ENCODE peak calls at places on chromosomes 16 and 17, in eight cellular contexts. One of them, this sample, is unnamed.
A peak's percentile ranks its signal among the peaks of the same experiment; 100 is the strongest.

GRCh38 chr16:63695347-63695746 is 1426.5 kb downstream of the CDH11 start:
- DNase-seq in activated CD8-positive, alpha-beta T cell treated with anti-CD3 and anti-CD28 coated beads, Interleukin-2, amount 10 ng/mL, durations not matched to agents 7 days and 5 days: no peak
- DNase-seq in GM13977: no peak
- DNase-seq in activated CD4-positive, alpha-beta T cell treated with anti-CD3 and anti-CD28 coated beads, Interleukin-2, amount 50 U/mL, for 1 hour: no peak
- DNase-seq in effector memory CD4-positive, alpha-beta T cell: no peak
- DNase-seq in activated CD8-positive, alpha-beta memory T cell treated with anti-CD3 and anti-CD28 coated beads for 4 hours: no peak
- DNase-seq in stimulated activated CD4-positive, alpha-beta T cell treated with anti-CD3 and anti-CD28 coated beads, Interleukin-1b, Interleukin-23, amount 100 ng/mL, for 1 hour: no peak
- DNase-seq in fibroblast of the aortic adventitia: no peak
- DNase-seq in this sample: no peak

GRCh38 chr17:46771601-46772012 is 46.9 kb downstream of the WNT3 start:
- DNase-seq in activated CD8-positive, alpha-beta memory T cell treated with anti-CD3 and anti-CD28 coated beads for 4 hours: no peak
- DNase-seq in effector memory CD4-positive, alpha-beta T cell: peak; percentile 8
- DNase-seq in fibroblast of the aortic adventitia: no peak
- DNase-seq in activated CD4-positive, alpha-beta T cell treated with anti-CD3 and anti-CD28 coated beads, Interleukin-2, amount 50 U/mL, for 1 hour: no peak
- DNase-seq in GM13977: peak; percentile 68
- DNase-seq in activated CD8-positive, alpha-beta T cell treated with anti-CD3 and anti-CD28 coated beads, Interleukin-2, amount 10 ng/mL, durations not matched to agents 7 days and 5 days: no peak
- DNase-seq in stimulated activated CD4-positive, alpha-beta T cell treated with anti-CD3 and anti-CD28 coated beads, Interleukin-1b, Interleukin-23, amount 100 ng/mL, for 1 hour: no peak
- DNase-seq in this sample: no peak

GRCh38 chr17:40538019-40538935 is 27.0 kb downstream of the CCR7 start:
- DNase-seq in fibroblast of the aortic adventitia: no peak
- DNase-seq in GM13977: no peak
- DNase-seq in stimulated activated CD4-positive, alpha-beta T cell treated with anti-CD3 and anti-CD28 coated beads, Interleukin-1b, Interleukin-23, amount 100 ng/mL, for 1 hour: no peak
- DNase-seq in effector memory CD4-positive, alpha-beta T cell: no peak
- DNase-seq in activated CD8-positive, alpha-beta memory T cell treated with anti-CD3 and anti-CD28 coated beads for 4 hours: no peak
- DNase-seq in activated CD8-positive, alpha-beta T cell treated with anti-CD3 and anti-CD28 coated beads, Interleukin-2, amount 10 ng/mL, durations not matched to agents 7 days and 5 days: no peak
- DNase-seq in activated CD4-positive, alpha-beta T cell treated with anti-CD3 and anti-CD28 coated beads, Interleukin-2, amount 50 U/mL, for 1 hour: no peak
- DNase-seq in this sample: no peak

GRCh38 chr17:40588557-40588956 is 23.3 kb upstream of the CCR7 start:
- DNase-seq in GM13977: no peak
- DNase-seq in activated CD8-positive, alpha-beta T cell treated with anti-CD3 and anti-CD28 coated beads, Interleukin-2, amount 10 ng/mL, durations not matched to agents 7 days and 5 days: no peak
- DNase-seq in effector memory CD4-positive, alpha-beta T cell: no peak
- DNase-seq in fibroblast of the aortic adventitia: no peak
- DNase-seq in activated CD4-positive, alpha-beta T cell treated with anti-CD3 and anti-CD28 coated beads, Interleukin-2, amount 50 U/mL, for 1 hour: no peak
- DNase-seq in activated CD8-positive, alpha-beta memory T cell treated with anti-CD3 and anti-CD28 coated beads for 4 hours: no peak
- DNase-seq in stimulated activated CD4-positive, alpha-beta T cell treated with anti-CD3 and anti-CD28 coated beads, Interleukin-1b, Interleukin-23, amount 100 ng/mL, for 1 hour: no peak
- DNase-seq in this sample: no peak

GRCh38 chr17:43220511-43221125 is 7.8 kb downstream of the CCDC200 start:
- DNase-seq in GM13977: no peak
- DNase-seq in activated CD4-positive, alpha-beta T cell treated with anti-CD3 and anti-CD28 coated beads, Interleukin-2, amount 50 U/mL, for 1 hour: no peak
- DNase-seq in effector memory CD4-positive, alpha-beta T cell: no peak
- DNase-seq in activated CD8-positive, alpha-beta memory T cell treated with anti-CD3 and anti-CD28 coated beads for 4 hours: no peak
- DNase-seq in fibroblast of the aortic adventitia: no peak
- DNase-seq in activated CD8-positive, alpha-beta T cell treated with anti-CD3 and anti-CD28 coated beads, Interleukin-2, amount 10 ng/mL, durations not matched to agents 7 days and 5 days: no peak
- DNase-seq in stimulated activated CD4-positive, alpha-beta T cell treated with anti-CD3 and anti-CD28 coated beads, Interleukin-1b, Interleukin-23, amount 100 ng/mL, for 1 hour: no peak
- DNase-seq in this sample: no peak

GRCh38 chr16:27359051-27359450 is 42.9 kb upstream of the IL21R start:
- DNase-seq in stimulated activated CD4-positive, alpha-beta T cell treated with anti-CD3 and anti-CD28 coated beads, Interleukin-1b, Interleukin-23, amount 100 ng/mL, for 1 hour: no peak
- DNase-seq in activated CD4-positive, alpha-beta T cell treated with anti-CD3 and anti-CD28 coated beads, Interleukin-2, amount 50 U/mL, for 1 hour: no peak
- DNase-seq in activated CD8-positive, alpha-beta memory T cell treated with anti-CD3 and anti-CD28 coated beads for 4 hours: no peak
- DNase-seq in effector memory CD4-positive, alpha-beta T cell: no peak
- DNase-seq in activated CD8-positive, alpha-beta T cell treated with anti-CD3 and anti-CD28 coated beads, Interleukin-2, amount 10 ng/mL, durations not matched to agents 7 days and 5 days: no peak
- DNase-seq in GM13977: no peak
- DNase-seq in fibroblast of the aortic adventitia: no peak
- DNase-seq in this sample: no peak

GRCh38 chr17:30211371-30211770 is 24.1 kb downstream of the SLC6A4 start:
- DNase-seq in activated CD4-positive, alpha-beta T cell treated with anti-CD3 and anti-CD28 coated beads, Interleukin-2, amount 50 U/mL, for 1 hour: no peak
- DNase-seq in stimulated activated CD4-positive, alpha-beta T cell treated with anti-CD3 and anti-CD28 coated beads, Interleukin-1b, Interleukin-23, amount 100 ng/mL, for 1 hour: no peak
- DNase-seq in activated CD8-positive, alpha-beta memory T cell treated with anti-CD3 and anti-CD28 coated beads for 4 hours: no peak
- DNase-seq in activated CD8-positive, alpha-beta T cell treated with anti-CD3 and anti-CD28 coated beads, Interleukin-2, amount 10 ng/mL, durations not matched to agents 7 days and 5 days: no peak
- DNase-seq in fibroblast of the aortic adventitia: no peak
- DNase-seq in GM13977: no peak
- DNase-seq in effector memory CD4-positive, alpha-beta T cell: no peak
- DNase-seq in this sample: no peak

GRCh38 chr16:62021295-62021694 is 14.9 kb downstream of the CDH8 start:
- DNase-seq in stimulated activated CD4-positive, alpha-beta T cell treated with anti-CD3 and anti-CD28 coated beads, Interleukin-1b, Interleukin-23, amount 100 ng/mL, for 1 hour: no peak
- DNase-seq in effector memory CD4-positive, alpha-beta T cell: no peak
- DNase-seq in activated CD8-positive, alpha-beta memory T cell treated with anti-CD3 and anti-CD28 coated beads for 4 hours: no peak
- DNase-seq in activated CD4-positive, alpha-beta T cell treated with anti-CD3 and anti-CD28 coated beads, Interleukin-2, amount 50 U/mL, for 1 hour: no peak
- DNase-seq in fibroblast of the aortic adventitia: no peak
- DNase-seq in activated CD8-positive, alpha-beta T cell treated with anti-CD3 and anti-CD28 coated beads, Interleukin-2, amount 10 ng/mL, durations not matched to agents 7 days and 5 days: no peak
- DNase-seq in GM13977: no peak
- DNase-seq in this sample: peak; percentile 42

GRCh38 chr17:67548693-67549092 is 169.0 kb upstream of the NOL11 start:
- DNase-seq in activated CD8-positive, alpha-beta T cell treated with anti-CD3 and anti-CD28 coated beads, Interleukin-2, amount 10 ng/mL, durations not matched to agents 7 days and 5 days: no peak
- DNase-seq in effector memory CD4-positive, alpha-beta T cell: no peak
- DNase-seq in activated CD8-positive, alpha-beta memory T cell treated with anti-CD3 and anti-CD28 coated beads for 4 hours: no peak
- DNase-seq in activated CD4-positive, alpha-beta T cell treated with anti-CD3 and anti-CD28 coated beads, Interleukin-2, amount 50 U/mL, for 1 hour: no peak
- DNase-seq in GM13977: no peak
- DNase-seq in fibroblast of the aortic adventitia: no peak
- DNase-seq in stimulated activated CD4-positive, alpha-beta T cell treated with anti-CD3 and anti-CD28 coated beads, Interleukin-1b, Interleukin-23, amount 100 ng/mL, for 1 hour: no peak
- DNase-seq in this sample: no peak

GRCh38 chr16:11135167-11135973 is 120.6 kb downstream of the SOCS1 start:
- DNase-seq in fibroblast of the aortic adventitia: peak; percentile 46
- DNase-seq in GM13977: no peak
- DNase-seq in activated CD8-positive, alpha-beta T cell treated with anti-CD3 and anti-CD28 coated beads, Interleukin-2, amount 10 ng/mL, durations not matched to agents 7 days and 5 days: no peak
- DNase-seq in activated CD4-positive, alpha-beta T cell treated with anti-CD3 and anti-CD28 coated beads, Interleukin-2, amount 50 U/mL, for 1 hour: no peak
- DNase-seq in effector memory CD4-positive, alpha-beta T cell: no peak
- DNase-seq in stimulated activated CD4-positive, alpha-beta T cell treated with anti-CD3 and anti-CD28 coated beads, Interleukin-1b, Interleukin-23, amount 100 ng/mL, for 1 hour: no peak
- DNase-seq in activated CD8-positive, alpha-beta memory T cell treated with anti-CD3 and anti-CD28 coated beads for 4 hours: no peak
- DNase-seq in this sample: no peak

GRCh38 chr16:24568392-24568791 is 29.0 kb downstream of the RBBP6 start:
- DNase-seq in activated CD8-positive, alpha-beta memory T cell treated with anti-CD3 and anti-CD28 coated beads for 4 hours: no peak
- DNase-seq in activated CD4-positive, alpha-beta T cell treated with anti-CD3 and anti-CD28 coated beads, Interleukin-2, amount 50 U/mL, for 1 hour: no peak
- DNase-seq in activated CD8-positive, alpha-beta T cell treated with anti-CD3 and anti-CD28 coated beads, Interleukin-2, amount 10 ng/mL, durations not matched to agents 7 days and 5 days: no peak
- DNase-seq in effector memory CD4-positive, alpha-beta T cell: no peak
- DNase-seq in stimulated activated CD4-positive, alpha-beta T cell treated with anti-CD3 and anti-CD28 coated beads, Interleukin-1b, Interleukin-23, amount 100 ng/mL, for 1 hour: no peak
- DNase-seq in GM13977: no peak
- DNase-seq in fibroblast of the aortic adventitia: peak; percentile 46
- DNase-seq in this sample: peak; percentile 6

GRCh38 chr17:17175917-17176316 is 30.2 kb downstream of the PLD6 start:
- DNase-seq in activated CD4-positive, alpha-beta T cell treated with anti-CD3 and anti-CD28 coated beads, Interleukin-2, amount 50 U/mL, for 1 hour: no peak
- DNase-seq in GM13977: no peak
- DNase-seq in effector memory CD4-positive, alpha-beta T cell: no peak
- DNase-seq in stimulated activated CD4-positive, alpha-beta T cell treated with anti-CD3 and anti-CD28 coated beads, Interleukin-1b, Interleukin-23, amount 100 ng/mL, for 1 hour: no peak
- DNase-seq in activated CD8-positive, alpha-beta memory T cell treated with anti-CD3 and anti-CD28 coated beads for 4 hours: no peak
- DNase-seq in fibroblast of the aortic adventitia: no peak
- DNase-seq in activated CD8-positive, alpha-beta T cell treated with anti-CD3 and anti-CD28 coated beads, Interleukin-2, amount 10 ng/mL, durations not matched to agents 7 days and 5 days: no peak
- DNase-seq in this sample: no peak

GRCh38 chr17:79850571-79851460 is 11.6 kb upstream of the CBX4 start:
- DNase-seq in effector memory CD4-positive, alpha-beta T cell: no peak
- DNase-seq in fibroblast of the aortic adventitia: peak; percentile 36
- DNase-seq in stimulated activated CD4-positive, alpha-beta T cell treated with anti-CD3 and anti-CD28 coated beads, Interleukin-1b, Interleukin-23, amount 100 ng/mL, for 1 hour: no peak
- DNase-seq in GM13977: no peak
- DNase-seq in activated CD4-positive, alpha-beta T cell treated with anti-CD3 and anti-CD28 coated beads, Interleukin-2, amount 50 U/mL, for 1 hour: no peak
- DNase-seq in activated CD8-positive, alpha-beta T cell treated with anti-CD3 and anti-CD28 coated beads, Interleukin-2, amount 10 ng/mL, durations not matched to agents 7 days and 5 days: no peak
- DNase-seq in activated CD8-positive, alpha-beta memory T cell treated with anti-CD3 and anti-CD28 coated beads for 4 hours: no peak
- DNase-seq in this sample: peak; percentile 84

GRCh38 chr16:86865866-86866675 is 287.7 kb downstream of the FOXL1 start:
- DNase-seq in activated CD8-positive, alpha-beta memory T cell treated with anti-CD3 and anti-CD28 coated beads for 4 hours: no peak
- DNase-seq in stimulated activated CD4-positive, alpha-beta T cell treated with anti-CD3 and anti-CD28 coated beads, Interleukin-1b, Interleukin-23, amount 100 ng/mL, for 1 hour: no peak
- DNase-seq in GM13977: no peak
- DNase-seq in effector memory CD4-positive, alpha-beta T cell: no peak
- DNase-seq in activated CD4-positive, alpha-beta T cell treated with anti-CD3 and anti-CD28 coated beads, Interleukin-2, amount 50 U/mL, for 1 hour: no peak
- DNase-seq in fibroblast of the aortic adventitia: no peak
- DNase-seq in activated CD8-positive, alpha-beta T cell treated with anti-CD3 and anti-CD28 coated beads, Interleukin-2, amount 10 ng/mL, durations not matched to agents 7 days and 5 days: no peak
- DNase-seq in this sample: no peak

GRCh38 chr17:17186051-17186450 is 20.1 kb downstream of the PLD6 start:
- DNase-seq in activated CD8-positive, alpha-beta memory T cell treated with anti-CD3 and anti-CD28 coated beads for 4 hours: no peak
- DNase-seq in activated CD8-positive, alpha-beta T cell treated with anti-CD3 and anti-CD28 coated beads, Interleukin-2, amount 10 ng/mL, durations not matched to agents 7 days and 5 days: peak; percentile 50
- DNase-seq in effector memory CD4-positive, alpha-beta T cell: no peak
- DNase-seq in activated CD4-positive, alpha-beta T cell treated with anti-CD3 and anti-CD28 coated beads, Interleukin-2, amount 50 U/mL, for 1 hour: no peak
- DNase-seq in GM13977: peak; percentile 76
- DNase-seq in fibroblast of the aortic adventitia: no peak
- DNase-seq in stimulated activated CD4-positive, alpha-beta T cell treated with anti-CD3 and anti-CD28 coated beads, Interleukin-1b, Interleukin-23, amount 100 ng/mL, for 1 hour: no peak
- DNase-seq in this sample: no peak

GRCh38 chr17:30928584-30928983 is 6.8 kb downstream of the ADAP2 start:
- DNase-seq in effector memory CD4-positive, alpha-beta T cell: no peak
- DNase-seq in fibroblast of the aortic adventitia: no peak
- DNase-seq in GM13977: no peak
- DNase-seq in activated CD4-positive, alpha-beta T cell treated with anti-CD3 and anti-CD28 coated beads, Interleukin-2, amount 50 U/mL, for 1 hour: no peak
- DNase-seq in activated CD8-positive, alpha-beta memory T cell treated with anti-CD3 and anti-CD28 coated beads for 4 hours: no peak
- DNase-seq in activated CD8-positive, alpha-beta T cell treated with anti-CD3 and anti-CD28 coated beads, Interleukin-2, amount 10 ng/mL, durations not matched to agents 7 days and 5 days: no peak
- DNase-seq in stimulated activated CD4-positive, alpha-beta T cell treated with anti-CD3 and anti-CD28 coated beads, Interleukin-1b, Interleukin-23, amount 100 ng/mL, for 1 hour: no peak
- DNase-seq in this sample: no peak

GRCh38 chr17:66508896-66509843 is 206.8 kb downstream of the PRKCA start:
- DNase-seq in fibroblast of the aortic adventitia: peak; percentile 96
- DNase-seq in effector memory CD4-positive, alpha-beta T cell: no peak
- DNase-seq in activated CD8-positive, alpha-beta memory T cell treated with anti-CD3 and anti-CD28 coated beads for 4 hours: peak; percentile 7
- DNase-seq in GM13977: no peak
- DNase-seq in activated CD4-positive, alpha-beta T cell treated with anti-CD3 and anti-CD28 coated beads, Interleukin-2, amount 50 U/mL, for 1 hour: peak; percentile 25
- DNase-seq in stimulated activated CD4-positive, alpha-beta T cell treated with anti-CD3 and anti-CD28 coated beads, Interleukin-1b, Interleukin-23, amount 100 ng/mL, for 1 hour: no peak
- DNase-seq in activated CD8-positive, alpha-beta T cell treated with anti-CD3 and anti-CD28 coated beads, Interleukin-2, amount 10 ng/mL, durations not matched to agents 7 days and 5 days: peak; percentile 36
- DNase-seq in this sample: peak; percentile 87

GRCh38 chr17:75300280-75300679 is 11.0 kb upstream of the SLC25A19 start:
- DNase-seq in activated CD8-positive, alpha-beta memory T cell treated with anti-CD3 and anti-CD28 coated beads for 4 hours: no peak
- DNase-seq in activated CD4-positive, alpha-beta T cell treated with anti-CD3 and anti-CD28 coated beads, Interleukin-2, amount 50 U/mL, for 1 hour: no peak
- DNase-seq in stimulated activated CD4-positive, alpha-beta T cell treated with anti-CD3 and anti-CD28 coated beads, Interleukin-1b, Interleukin-23, amount 100 ng/mL, for 1 hour: no peak
- DNase-seq in fibroblast of the aortic adventitia: no peak
- DNase-seq in activated CD8-positive, alpha-beta T cell treated with anti-CD3 and anti-CD28 coated beads, Interleukin-2, amount 10 ng/mL, durations not matched to agents 7 days and 5 days: no peak
- DNase-seq in effector memory CD4-positive, alpha-beta T cell: no peak
- DNase-seq in GM13977: no peak
- DNase-seq in this sample: no peak

GRCh38 chr16:88347656-88348376 is 34.9 kb upstream of the ZNF469 start:
- DNase-seq in activated CD8-positive, alpha-beta memory T cell treated with anti-CD3 and anti-CD28 coated beads for 4 hours: no peak
- DNase-seq in effector memory CD4-positive, alpha-beta T cell: peak; percentile 3
- DNase-seq in activated CD8-positive, alpha-beta T cell treated with anti-CD3 and anti-CD28 coated beads, Interleukin-2, amount 10 ng/mL, durations not matched to agents 7 days and 5 days: peak; percentile 51
- DNase-seq in stimulated activated CD4-positive, alpha-beta T cell treated with anti-CD3 and anti-CD28 coated beads, Interleukin-1b, Interleukin-23, amount 100 ng/mL, for 1 hour: no peak
- DNase-seq in GM13977: no peak
- DNase-seq in activated CD4-positive, alpha-beta T cell treated with anti-CD3 and anti-CD28 coated beads, Interleukin-2, amount 50 U/mL, for 1 hour: peak; percentile 8
- DNase-seq in fibroblast of the aortic adventitia: no peak
- DNase-seq in this sample: no peak

GRCh38 chr17:14050616-14051015 is 18.7 kb upstream of the COX10 start:
- DNase-seq in stimulated activated CD4-positive, alpha-beta T cell treated with anti-CD3 and anti-CD28 coated beads, Interleukin-1b, Interleukin-23, amount 100 ng/mL, for 1 hour: no peak
- DNase-seq in GM13977: no peak
- DNase-seq in effector memory CD4-positive, alpha-beta T cell: no peak
- DNase-seq in activated CD8-positive, alpha-beta memory T cell treated with anti-CD3 and anti-CD28 coated beads for 4 hours: no peak
- DNase-seq in activated CD4-positive, alpha-beta T cell treated with anti-CD3 and anti-CD28 coated beads, Interleukin-2, amount 50 U/mL, for 1 hour: no peak
- DNase-seq in activated CD8-positive, alpha-beta T cell treated with anti-CD3 and anti-CD28 coated beads, Interleukin-2, amount 10 ng/mL, durations not matched to agents 7 days and 5 days: no peak
- DNase-seq in fibroblast of the aortic adventitia: no peak
- DNase-seq in this sample: no peak

GRCh38 chr17:78132086-78132676 is 1.6 kb downstream of the TMC8 start:
- DNase-seq in activated CD4-positive, alpha-beta T cell treated with anti-CD3 and anti-CD28 coated beads, Interleukin-2, amount 50 U/mL, for 1 hour: peak; percentile 50
- DNase-seq in activated CD8-positive, alpha-beta memory T cell treated with anti-CD3 and anti-CD28 coated beads for 4 hours: peak; percentile 58
- DNase-seq in GM13977: peak; percentile 74
- DNase-seq in effector memory CD4-positive, alpha-beta T cell: peak; percentile 59
- DNase-seq in activated CD8-positive, alpha-beta T cell treated with anti-CD3 and anti-CD28 coated beads, Interleukin-2, amount 10 ng/mL, durations not matched to agents 7 days and 5 days: peak; percentile 92
- DNase-seq in stimulated activated CD4-positive, alpha-beta T cell treated with anti-CD3 and anti-CD28 coated beads, Interleukin-1b, Interleukin-23, amount 100 ng/mL, for 1 hour: no peak
- DNase-seq in fibroblast of the aortic adventitia: no peak
- DNase-seq in this sample: no peak

GRCh38 chr16:81318711-81319110 is 3.9 kb downstream of the GAN start:
- DNase-seq in activated CD8-positive, alpha-beta memory T cell treated with anti-CD3 and anti-CD28 coated beads for 4 hours: no peak
- DNase-seq in fibroblast of the aortic adventitia: no peak
- DNase-seq in activated CD4-positive, alpha-beta T cell treated with anti-CD3 and anti-CD28 coated beads, Interleukin-2, amount 50 U/mL, for 1 hour: no peak
- DNase-seq in effector memory CD4-positive, alpha-beta T cell: no peak
- DNase-seq in activated CD8-positive, alpha-beta T cell treated with anti-CD3 and anti-CD28 coated beads, Interleukin-2, amount 10 ng/mL, durations not matched to agents 7 days and 5 days: no peak
- DNase-seq in GM13977: no peak
- DNase-seq in stimulated activated CD4-positive, alpha-beta T cell treated with anti-CD3 and anti-CD28 coated beads, Interleukin-1b, Interleukin-23, amount 100 ng/mL, for 1 hour: no peak
- DNase-seq in this sample: no peak

GRCh38 chr16:534089-534635 is 6.7 kb downstream of the CAPN15 start:
- DNase-seq in activated CD8-positive, alpha-beta memory T cell treated with anti-CD3 and anti-CD28 coated beads for 4 hours: no peak
- DNase-seq in activated CD4-positive, alpha-beta T cell treated with anti-CD3 and anti-CD28 coated beads, Interleukin-2, amount 50 U/mL, for 1 hour: no peak
- DNase-seq in GM13977: no peak
- DNase-seq in fibroblast of the aortic adventitia: no peak
- DNase-seq in stimulated activated CD4-positive, alpha-beta T cell treated with anti-CD3 and anti-CD28 coated beads, Interleukin-1b, Interleukin-23, amount 100 ng/mL, for 1 hour: no peak
- DNase-seq in activated CD8-positive, alpha-beta T cell treated with anti-CD3 and anti-CD28 coated beads, Interleukin-2, amount 10 ng/mL, durations not matched to agents 7 days and 5 days: no peak
- DNase-seq in effector memory CD4-positive, alpha-beta T cell: no peak
- DNase-seq in this sample: no peak

GRCh38 chr17:79306688-79307323 is 232.2 kb downstream of the ENGASE start:
- DNase-seq in stimulated activated CD4-positive, alpha-beta T cell treated with anti-CD3 and anti-CD28 coated beads, Interleukin-1b, Interleukin-23, amount 100 ng/mL, for 1 hour: no peak
- DNase-seq in activated CD4-positive, alpha-beta T cell treated with anti-CD3 and anti-CD28 coated beads, Interleukin-2, amount 50 U/mL, for 1 hour: no peak
- DNase-seq in activated CD8-positive, alpha-beta T cell treated with anti-CD3 and anti-CD28 coated beads, Interleukin-2, amount 10 ng/mL, durations not matched to agents 7 days and 5 days: no peak
- DNase-seq in GM13977: no peak
- DNase-seq in effector memory CD4-positive, alpha-beta T cell: no peak
- DNase-seq in fibroblast of the aortic adventitia: peak; percentile 5
- DNase-seq in activated CD8-positive, alpha-beta memory T cell treated with anti-CD3 and anti-CD28 coated beads for 4 hours: no peak
- DNase-seq in this sample: no peak

GRCh38 chr17:63309021-63309420 is 137.1 kb downstream of the CYB561 start:
- DNase-seq in effector memory CD4-positive, alpha-beta T cell: no peak
- DNase-seq in GM13977: no peak
- DNase-seq in fibroblast of the aortic adventitia: peak; percentile 51
- DNase-seq in activated CD8-positive, alpha-beta T cell treated with anti-CD3 and anti-CD28 coated beads, Interleukin-2, amount 10 ng/mL, durations not matched to agents 7 days and 5 days: no peak
- DNase-seq in activated CD8-positive, alpha-beta memory T cell treated with anti-CD3 and anti-CD28 coated beads for 4 hours: no peak
- DNase-seq in stimulated activated CD4-positive, alpha-beta T cell treated with anti-CD3 and anti-CD28 coated beads, Interleukin-1b, Interleukin-23, amount 100 ng/mL, for 1 hour: no peak
- DNase-seq in activated CD4-positive, alpha-beta T cell treated with anti-CD3 and anti-CD28 coated beads, Interleukin-2, amount 50 U/mL, for 1 hour: no peak
- DNase-seq in this sample: peak; percentile 26

GRCh38 chr17:19336938-19337711 is 25.4 kb downstream of the B9D1 start:
- DNase-seq in fibroblast of the aortic adventitia: no peak
- DNase-seq in activated CD8-positive, alpha-beta memory T cell treated with anti-CD3 and anti-CD28 coated beads for 4 hours: no peak
- DNase-seq in stimulated activated CD4-positive, alpha-beta T cell treated with anti-CD3 and anti-CD28 coated beads, Interleukin-1b, Interleukin-23, amount 100 ng/mL, for 1 hour: no peak
- DNase-seq in activated CD4-positive, alpha-beta T cell treated with anti-CD3 and anti-CD28 coated beads, Interleukin-2, amount 50 U/mL, for 1 hour: no peak
- DNase-seq in activated CD8-positive, alpha-beta T cell treated with anti-CD3 and anti-CD28 coated beads, Interleukin-2, amount 10 ng/mL, durations not matched to agents 7 days and 5 days: no peak
- DNase-seq in effector memory CD4-positive, alpha-beta T cell: no peak
- DNase-seq in GM13977: no peak
- DNase-seq in this sample: no peak

GRCh38 chr16:88716601-88717001 is 10.3 kb downstream of the CTU2 start:
- DNase-seq in GM13977: no peak
- DNase-seq in stimulated activated CD4-positive, alpha-beta T cell treated with anti-CD3 and anti-CD28 coated beads, Interleukin-1b, Interleukin-23, amount 100 ng/mL, for 1 hour: no peak
- DNase-seq in activated CD8-positive, alpha-beta memory T cell treated with anti-CD3 and anti-CD28 coated beads for 4 hours: no peak
- DNase-seq in activated CD8-positive, alpha-beta T cell treated with anti-CD3 and anti-CD28 coated beads, Interleukin-2, amount 10 ng/mL, durations not matched to agents 7 days and 5 days: no peak
- DNase-seq in activated CD4-positive, alpha-beta T cell treated with anti-CD3 and anti-CD28 coated beads, Interleukin-2, amount 50 U/mL, for 1 hour: no peak
- DNase-seq in effector memory CD4-positive, alpha-beta T cell: no peak
- DNase-seq in fibroblast of the aortic adventitia: no peak
- DNase-seq in this sample: no peak

GRCh38 chr16:86517652-86518258 is 7.4 kb downstream of the FOXF1 start:
- DNase-seq in fibroblast of the aortic adventitia: peak; percentile 68
- DNase-seq in activated CD4-positive, alpha-beta T cell treated with anti-CD3 and anti-CD28 coated beads, Interleukin-2, amount 50 U/mL, for 1 hour: peak; percentile 4
- DNase-seq in activated CD8-positive, alpha-beta T cell treated with anti-CD3 and anti-CD28 coated beads, Interleukin-2, amount 10 ng/mL, durations not matched to agents 7 days and 5 days: peak; percentile 52
- DNase-seq in stimulated activated CD4-positive, alpha-beta T cell treated with anti-CD3 and anti-CD28 coated beads, Interleukin-1b, Interleukin-23, amount 100 ng/mL, for 1 hour: no peak
- DNase-seq in GM13977: peak; percentile 77
- DNase-seq in effector memory CD4-positive, alpha-beta T cell: no peak
- DNase-seq in activated CD8-positive, alpha-beta memory T cell treated with anti-CD3 and anti-CD28 coated beads for 4 hours: no peak
- DNase-seq in this sample: no peak